ENCODE peak calls at places on chromosome 20, in eight cellular contexts. One of them, this sample, is unnamed.

GRCh38 chr20:3813758-3814581 is 6.4 kb upstream of the AP5S1 start:
- DNase-seq in COR-L47: no peak
- DNase-seq in H4: no peak
- DNase-seq in NCI-H510A treated with DMSO at 0.1 percent for 48 hours: no peak
- DNase-seq in non-pigmented ciliary epithelial cell: no peak
- DNase-seq in NK-92 treated with Interleukin-12 subunit alpha and Interleukin-12 subunit beta, amount 100 ng/mL, for 24 hours: no peak
- DNase-seq in activated naive CD4-positive, alpha-beta T cell: no peak
- DNase-seq in stimulated activated CD4-positive, alpha-beta T cell treated with anti-CD3 and anti-CD28 coated beads, Interleukin-4, amount 100 ng/mL, for 4 hours: no peak
- DNase-seq in this sample: no peak

GRCh38 chr20:47785900-47786762 is 850 bp upstream of the SULF2 start:
- DNase-seq in COR-L47: peak
- DNase-seq in H4: peak
- DNase-seq in NCI-H510A treated with DMSO at 0.1 percent for 48 hours: no peak
- DNase-seq in non-pigmented ciliary epithelial cell: no peak
- DNase-seq in NK-92 treated with Interleukin-12 subunit alpha and Interleukin-12 subunit beta, amount 100 ng/mL, for 24 hours: no peak
- DNase-seq in activated naive CD4-positive, alpha-beta T cell: no peak
- DNase-seq in stimulated activated CD4-positive, alpha-beta T cell treated with anti-CD3 and anti-CD28 coated beads, Interleukin-4, amount 100 ng/mL, for 4 hours: no peak
- DNase-seq in this sample: peak

GRCh38 chr20:22949710-22950109 is 85.4 kb upstream of the SSTR4 start:
- DNase-seq in COR-L47: no peak
- DNase-seq in H4: peak
- DNase-seq in NCI-H510A treated with DMSO at 0.1 percent for 48 hours: no peak
- DNase-seq in non-pigmented ciliary epithelial cell: no peak
- DNase-seq in NK-92 treated with Interleukin-12 subunit alpha and Interleukin-12 subunit beta, amount 100 ng/mL, for 24 hours: no peak
- DNase-seq in activated naive CD4-positive, alpha-beta T cell: no peak
- DNase-seq in stimulated activated CD4-positive, alpha-beta T cell treated with anti-CD3 and anti-CD28 coated beads, Interleukin-4, amount 100 ng/mL, for 4 hours: no peak
- DNase-seq in this sample: no peak

GRCh38 chr20:17916365-17916996 is 52.1 kb downstream of the SNX5 start:
- DNase-seq in COR-L47: no peak
- DNase-seq in H4: no peak
- DNase-seq in NCI-H510A treated with DMSO at 0.1 percent for 48 hours: no peak
- DNase-seq in non-pigmented ciliary epithelial cell: no peak
- DNase-seq in NK-92 treated with Interleukin-12 subunit alpha and Interleukin-12 subunit beta, amount 100 ng/mL, for 24 hours: no peak
- DNase-seq in activated naive CD4-positive, alpha-beta T cell: no peak
- DNase-seq in stimulated activated CD4-positive, alpha-beta T cell treated with anti-CD3 and anti-CD28 coated beads, Interleukin-4, amount 100 ng/mL, for 4 hours: no peak
- DNase-seq in this sample: no peak

GRCh38 chr20:1124416-1124815 is 6.0 kb downstream of the PSMF1 start:
- DNase-seq in COR-L47: no peak
- DNase-seq in H4: no peak
- DNase-seq in NCI-H510A treated with DMSO at 0.1 percent for 48 hours: no peak
- DNase-seq in non-pigmented ciliary epithelial cell: no peak
- DNase-seq in NK-92 treated with Interleukin-12 subunit alpha and Interleukin-12 subunit beta, amount 100 ng/mL, for 24 hours: no peak
- DNase-seq in activated naive CD4-positive, alpha-beta T cell: no peak
- DNase-seq in stimulated activated CD4-positive, alpha-beta T cell treated with anti-CD3 and anti-CD28 coated beads, Interleukin-4, amount 100 ng/mL, for 4 hours: no peak
- DNase-seq in this sample: no peak

GRCh38 chr20:57953638-57954037 is 243.8 kb upstream of the PMEPA1 start:
- DNase-seq in COR-L47: no peak
- DNase-seq in H4: no peak
- DNase-seq in NCI-H510A treated with DMSO at 0.1 percent for 48 hours: no peak
- DNase-seq in non-pigmented ciliary epithelial cell: no peak
- DNase-seq in NK-92 treated with Interleukin-12 subunit alpha and Interleukin-12 subunit beta, amount 100 ng/mL, for 24 hours: no peak
- DNase-seq in activated naive CD4-positive, alpha-beta T cell: no peak
- DNase-seq in stimulated activated CD4-positive, alpha-beta T cell treated with anti-CD3 and anti-CD28 coated beads, Interleukin-4, amount 100 ng/mL, for 4 hours: no peak
- DNase-seq in this sample: no peak

GRCh38 chr20:58213112-58213511 is 15.3 kb downstream of the ANKRD60 start:
- DNase-seq in COR-L47: peak
- DNase-seq in H4: no peak
- DNase-seq in NCI-H510A treated with DMSO at 0.1 percent for 48 hours: no peak
- DNase-seq in non-pigmented ciliary epithelial cell: no peak
- DNase-seq in NK-92 treated with Interleukin-12 subunit alpha and Interleukin-12 subunit beta, amount 100 ng/mL, for 24 hours: no peak
- DNase-seq in activated naive CD4-positive, alpha-beta T cell: no peak
- DNase-seq in stimulated activated CD4-positive, alpha-beta T cell treated with anti-CD3 and anti-CD28 coated beads, Interleukin-4, amount 100 ng/mL, for 4 hours: no peak
- DNase-seq in this sample: no peak

GRCh38 chr20:17505664-17506517 is 25.3 kb downstream of the BFSP1 start:
- DNase-seq in COR-L47: no peak
- DNase-seq in H4: peak
- DNase-seq in NCI-H510A treated with DMSO at 0.1 percent for 48 hours: no peak
- DNase-seq in non-pigmented ciliary epithelial cell: peak
- DNase-seq in NK-92 treated with Interleukin-12 subunit alpha and Interleukin-12 subunit beta, amount 100 ng/mL, for 24 hours: peak
- DNase-seq in activated naive CD4-positive, alpha-beta T cell: no peak
- DNase-seq in stimulated activated CD4-positive, alpha-beta T cell treated with anti-CD3 and anti-CD28 coated beads, Interleukin-4, amount 100 ng/mL, for 4 hours: peak
- DNase-seq in this sample: no peak

GRCh38 chr20:17531537-17532025 is 402 bp upstream of the BFSP1 start:
- DNase-seq in COR-L47: no peak
- DNase-seq in H4: no peak
- DNase-seq in NCI-H510A treated with DMSO at 0.1 percent for 48 hours: peak
- DNase-seq in non-pigmented ciliary epithelial cell: no peak
- DNase-seq in NK-92 treated with Interleukin-12 subunit alpha and Interleukin-12 subunit beta, amount 100 ng/mL, for 24 hours: no peak
- DNase-seq in activated naive CD4-positive, alpha-beta T cell: no peak
- DNase-seq in stimulated activated CD4-positive, alpha-beta T cell treated with anti-CD3 and anti-CD28 coated beads, Interleukin-4, amount 100 ng/mL, for 4 hours: no peak
- DNase-seq in this sample: no peak

GRCh38 chr20:32888636-32889035 is 29.9 kb downstream of the EFCAB8 start:
- DNase-seq in COR-L47: peak
- DNase-seq in H4: no peak
- DNase-seq in NCI-H510A treated with DMSO at 0.1 percent for 48 hours: no peak
- DNase-seq in non-pigmented ciliary epithelial cell: no peak
- DNase-seq in NK-92 treated with Interleukin-12 subunit alpha and Interleukin-12 subunit beta, amount 100 ng/mL, for 24 hours: no peak
- DNase-seq in activated naive CD4-positive, alpha-beta T cell: no peak
- DNase-seq in stimulated activated CD4-positive, alpha-beta T cell treated with anti-CD3 and anti-CD28 coated beads, Interleukin-4, amount 100 ng/mL, for 4 hours: no peak
- DNase-seq in this sample: no peak

GRCh38 chr20:31839782-31840487 is 5.5 kb downstream of the FOXS1 start:
- DNase-seq in COR-L47: no peak
- DNase-seq in H4: no peak
- DNase-seq in NCI-H510A treated with DMSO at 0.1 percent for 48 hours: no peak
- DNase-seq in non-pigmented ciliary epithelial cell: no peak
- DNase-seq in NK-92 treated with Interleukin-12 subunit alpha and Interleukin-12 subunit beta, amount 100 ng/mL, for 24 hours: no peak
- DNase-seq in activated naive CD4-positive, alpha-beta T cell: no peak
- DNase-seq in stimulated activated CD4-positive, alpha-beta T cell treated with anti-CD3 and anti-CD28 coated beads, Interleukin-4, amount 100 ng/mL, for 4 hours: no peak
- DNase-seq in this sample: no peak

GRCh38 chr20:58978351-58979190 is 2.5 kb upstream of the NELFCD start:
- DNase-seq in COR-L47: no peak
- DNase-seq in H4: no peak
- DNase-seq in NCI-H510A treated with DMSO at 0.1 percent for 48 hours: no peak
- DNase-seq in non-pigmented ciliary epithelial cell: no peak
- DNase-seq in NK-92 treated with Interleukin-12 subunit alpha and Interleukin-12 subunit beta, amount 100 ng/mL, for 24 hours: no peak
- DNase-seq in activated naive CD4-positive, alpha-beta T cell: no peak
- DNase-seq in stimulated activated CD4-positive, alpha-beta T cell treated with anti-CD3 and anti-CD28 coated beads, Interleukin-4, amount 100 ng/mL, for 4 hours: no peak
- DNase-seq in this sample: no peak

GRCh38 chr20:6870559-6870958 is 103.1 kb downstream of the BMP2 start:
- DNase-seq in COR-L47: no peak
- DNase-seq in H4: no peak
- DNase-seq in NCI-H510A treated with DMSO at 0.1 percent for 48 hours: no peak
- DNase-seq in non-pigmented ciliary epithelial cell: no peak
- DNase-seq in NK-92 treated with Interleukin-12 subunit alpha and Interleukin-12 subunit beta, amount 100 ng/mL, for 24 hours: no peak
- DNase-seq in activated naive CD4-positive, alpha-beta T cell: no peak
- DNase-seq in stimulated activated CD4-positive, alpha-beta T cell treated with anti-CD3 and anti-CD28 coated beads, Interleukin-4, amount 100 ng/mL, for 4 hours: no peak
- DNase-seq in this sample: no peak

GRCh38 chr20:59749293-59749680 is 144.9 kb downstream of the PHACTR3 start:
- DNase-seq in COR-L47: no peak
- DNase-seq in H4: no peak
- DNase-seq in NCI-H510A treated with DMSO at 0.1 percent for 48 hours: no peak
- DNase-seq in non-pigmented ciliary epithelial cell: peak
- DNase-seq in NK-92 treated with Interleukin-12 subunit alpha and Interleukin-12 subunit beta, amount 100 ng/mL, for 24 hours: no peak
- DNase-seq in activated naive CD4-positive, alpha-beta T cell: no peak
- DNase-seq in stimulated activated CD4-positive, alpha-beta T cell treated with anti-CD3 and anti-CD28 coated beads, Interleukin-4, amount 100 ng/mL, for 4 hours: no peak
- DNase-seq in this sample: no peak